ENCODE peak calls at places on chromosomes 16 and 17, in ten cellular contexts. N, I, T, E, L, Q, R, W, G and J are unnamed samples.
A peak's percentile ranks its signal among the peaks of the same experiment; 100 is the strongest.

GRCh38 chr16:4690946-4691665 is 2.3 kb upstream of the NUDT16L1 start:
- DNase-seq in T (no peak), G (no peak), L (peak; percentile 18), E (no peak), N (no peak), W (no peak), Q (no peak), R (no peak), I (no peak), J (no peak)

GRCh38 chr16:88685156-88686061 is 898 bp downstream of the SNAI3 start:
- DNase-seq in I (peak; percentile 71), G (no peak), W (no peak), L (peak; percentile 34), E (no peak), T (peak; percentile 67), R (no peak), Q (peak; percentile 67), N (peak; percentile 70), J (no peak)

GRCh38 chr17:50691550-50692447 is 15.9 kb downstream of the ANKRD40 start:
- DNase-seq in E (no peak), G (no peak), L (no peak), N (no peak), T (no peak), Q (no peak), R (no peak), I (no peak), W (no peak), J (no peak)

GRCh38 chr17:69716571-69716970 is 302.1 kb downstream of the MAP2K6 start:
- DNase-seq in E (no peak), W (peak; percentile 54), I (peak; percentile 62), N (no peak), Q (no peak), L (no peak), R (no peak), T (no peak), G (no peak), J (no peak)

GRCh38 chr17:40646791-40647548 is 648 bp downstream of the SMARCE1 start:
- DNase-seq in N (no peak), W (peak; percentile 15), L (peak; percentile 60), R (peak; percentile 66), T (no peak), E (no peak), I (peak; percentile 1), G (peak; percentile 70), Q (peak; percentile 39), J (peak; percentile 28)

GRCh38 chr17:62907961-62908360 is 58.1 kb upstream of the TANC2 start:
- DNase-seq in R (no peak), W (no peak), E (no peak), T (no peak), L (no peak), N (no peak), Q (no peak), G (no peak), I (no peak), J (no peak)

GRCh38 chr16:68134644-68135043 is 49.5 kb downstream of the NFATC3 start:
- DNase-seq in L (no peak), G (no peak), T (no peak), R (no peak), Q (no peak), W (no peak), I (no peak), E (no peak), N (no peak), J (no peak)

GRCh38 chr16:81610936-81611335 is 166.3 kb downstream of the CMIP start:
- DNase-seq in W (no peak), E (no peak), Q (no peak), R (no peak), T (no peak), N (no peak), G (no peak), I (no peak), L (peak; percentile 26), J (no peak)

GRCh38 chr17:47099451-47099986 is 89.6 kb downstream of the CDC27 start:
- DNase-seq in Q (no peak), E (no peak), W (no peak), T (no peak), R (no peak), I (no peak), L (no peak), G (peak; percentile 21), N (no peak), J (no peak)

GRCh38 chr16:4194661-4195060 is 47.2 kb downstream of the SRL start:
- DNase-seq in Q (no peak), I (no peak), T (no peak), R (no peak), N (no peak), G (no peak), E (no peak), L (no peak), W (no peak), J (no peak)